ENCODE peak calls at places on chromosome 9, in five cellular contexts. L is sigmoid colon; T is CD8-positive, alpha-beta T cell; G is OCI-LY7; Y is tibial nerve. K is an unnamed sample.
A peak's percentile ranks its signal among the peaks of the same experiment; 100 is the strongest.

GRCh38 chr9:130245474-130245873 is 20.1 kb upstream of the HMCN2 start:
- DNase-seq in L (peak; percentile 51), T (no peak), G (no peak), Y (no peak), K (peak; percentile 55)

GRCh38 chr9:108182950-108183381 is 672.8 kb downstream of the ACTL7B start:
- DNase-seq in L (no peak), T (no peak), G (no peak), Y (no peak), K (no peak)

GRCh38 chr9:104800068-104800785 is 36.3 kb downstream of the NIPSNAP3B start:
- DNase-seq in L (no peak), T (no peak), G (no peak), Y (no peak), K (no peak)

GRCh38 chr9:90883661-90884060 is 82.0 kb downstream of the SYK start:
- DNase-seq in L (no peak), T (no peak), G (no peak), Y (no peak), K (no peak)

GRCh38 chr9:81661339-81661738 is 28.0 kb downstream of the TLE1 start:
- DNase-seq in L (no peak), T (no peak), G (no peak), Y (no peak), K (no peak)

GRCh38 chr9:131094622-131095021 is 1.7 kb upstream of the AIF1L start:
- DNase-seq in L (no peak), T (no peak), G (no peak), Y (no peak), K (no peak)

GRCh38 chr9:1709347-1709746 is 305.8 kb upstream of the SMARCA2 start:
- DNase-seq in L (no peak), T (no peak), G (peak; percentile 11), Y (no peak), K (no peak)

GRCh38 chr9:121138561-121138960 is 63.1 kb downstream of the RAB14 start:
- DNase-seq in L (no peak), T (no peak), G (no peak), Y (no peak), K (no peak)

GRCh38 chr9:135343733-135344522 is 135.7 kb upstream of the PPP1R26 start:
- DNase-seq in L (peak; percentile 70), T (peak; percentile 11), G (peak; percentile 60), Y (peak; percentile 16), K (no peak)

GRCh38 chr9:26129216-26129615 is 451.0 kb upstream of the TUSC1 start:
- DNase-seq in L (no peak), T (no peak), G (no peak), Y (no peak), K (no peak)

GRCh38 chr9:89799766-89800165 is 195.0 kb downstream of the GADD45G start:
- DNase-seq in L (no peak), T (no peak), G (no peak), Y (no peak), K (peak; percentile 21)

GRCh38 chr9:5389109-5389732 is 48.5 kb downstream of the PLGRKT start:
- DNase-seq in L (no peak), T (no peak), G (no peak), Y (no peak), K (no peak)

GRCh38 chr9:120289990-120290925 is 289.7 kb downstream of the CDK5RAP2 start:
- DNase-seq in L (no peak), T (no peak), G (no peak), Y (no peak), K (no peak)

GRCh38 chr9:20358201-20358600 is 264.1 kb downstream of the MLLT3 start:
- DNase-seq in L (no peak), T (no peak), G (no peak), Y (no peak), K (no peak)

GRCh38 chr9:119291554-119291953 is 77.7 kb downstream of the BRINP1 start:
- DNase-seq in L (no peak), T (no peak), G (no peak), Y (no peak), K (no peak)

GRCh38 chr9:113593682-113594281 is 130.3 kb downstream of the RGS3 start:
- DNase-seq in L (peak; percentile 97), T (no peak), G (no peak), Y (peak; percentile 73), K (peak; percentile 99)

GRCh38 chr9:135246248-135247173 is 159.0 kb downstream of the OLFM1 start:
- DNase-seq in L (peak; percentile 45), T (no peak), G (no peak), Y (no peak), K (no peak)

GRCh38 chr9:136225366-136225747 is 20.3 kb downstream of the QSOX2 start:
- DNase-seq in L (no peak), T (no peak), G (peak; percentile 94), Y (no peak), K (no peak)

GRCh38 chr9:137672907-137673791 is 54.3 kb downstream of the EHMT1 start:
- DNase-seq in L (peak; percentile 71), T (peak; percentile 29), G (peak; percentile 95), Y (peak; percentile 72), K (peak; percentile 50)

GRCh38 chr9:5783982-5784381 is 48.9 kb downstream of the ERMP1 start:
- DNase-seq in L (no peak), T (no peak), G (no peak), Y (no peak), K (no peak)

GRCh38 chr9:137593176-137593575 is 2.9 kb upstream of the ZMYND19 start:
- DNase-seq in L (no peak), T (no peak), G (no peak), Y (no peak), K (no peak)

GRCh38 chr9:124520206-124520596 is 13.0 kb upstream of the NR5A1 start:
- DNase-seq in L (peak; percentile 12), T (no peak), G (no peak), Y (no peak), K (no peak)

GRCh38 chr9:136018257-136019031 is 57.3 kb upstream of the UBAC1 start:
- DNase-seq in L (peak; percentile 47), T (no peak), G (no peak), Y (no peak), K (no peak)

GRCh38 chr9:110125763-110126351 is 82.1 kb downstream of the C9orf152 start:
- DNase-seq in L (no peak), T (no peak), G (peak; percentile 73), Y (no peak), K (no peak)

GRCh38 chr9:107067715-107068416 is 204.9 kb downstream of the ZNF462 start:
- DNase-seq in L (no peak), T (no peak), G (no peak), Y (no peak), K (no peak)

GRCh38 chr9:127135056-127135745 is 12.8 kb upstream of the ANGPTL2 start:
- DNase-seq in L (no peak), T (no peak), G (no peak), Y (no peak), K (no peak)

GRCh38 chr9:131733601-131734061 is 6.2 kb downstream of the RAPGEF1 start:
- DNase-seq in L (no peak), T (no peak), G (no peak), Y (no peak), K (peak; percentile 72)

GRCh38 chr9:16496908-16497307 is 373.6 kb downstream of the BNC2 start:
- DNase-seq in L (no peak), T (no peak), G (no peak), Y (no peak), K (no peak)
- TF ChIP-seq CTCF in L (no peak), T (no peak), G (no peak), Y (no peak), K (no peak)

GRCh38 chr9:72185561-72185960 is 36.3 kb downstream of the GDA start:
- DNase-seq in L (no peak), T (no peak), G (no peak), Y (no peak), K (no peak)

GRCh38 chr9:72187296-72187695 is 38.1 kb downstream of the GDA start:
- DNase-seq in L (no peak), T (no peak), G (no peak), Y (no peak), K (no peak)
- H3K4me3 ChIP-seq in L (no peak overlapping the region), T (no peak overlapping the region), G (no peak overlapping the region), Y (no peak overlapping the region), K (no peak overlapping the region)

GRCh38 chr9:94799578-94800264 is 73.2 kb downstream of the AOPEP start:
- DNase-seq in L (no peak), T (no peak), G (no peak), Y (no peak), K (no peak)

GRCh38 chr9:94802795-94803194 is 76.3 kb downstream of the AOPEP start:
- DNase-seq in L (no peak), T (no peak), G (no peak), Y (no peak), K (no peak)

GRCh38 chr9:94801685-94802084 is 75.2 kb downstream of the AOPEP start:
- DNase-seq in L (no peak), T (no peak), G (no peak), Y (no peak), K (no peak)

GRCh38 chr9:94800424-94801117 is 74.1 kb downstream of the AOPEP start:
- DNase-seq in L (no peak), T (no peak), G (no peak), Y (peak; percentile 55), K (no peak)

GRCh38 chr9:94801242-94801641 is 74.7 kb downstream of the AOPEP start:
- DNase-seq in L (no peak), T (no peak), G (no peak), Y (no peak), K (no peak)
- H3K4me1 ChIP-seq in L (peaks cover 25% of the 10 kb centered on the region), T (no peaks in the 10 kb centered on the region), G (peaks cover 12% of the 10 kb centered on the region), Y (peaks cover 25% of the 10 kb centered on the region), K (peaks cover 95% of the 10 kb centered on the region)

GRCh38 chr9:70418822-70419545 is 4.5 kb upstream of the KLF9 start:
- DNase-seq in L (peak; percentile 99), T (peak; percentile 74), G (peak; percentile 83), Y (peak; percentile 94), K (peak; percentile 98)

GRCh38 chr9:70421020-70421271 is 6.5 kb upstream of the KLF9 start:
- DNase-seq in L (no peak), T (no peak), G (no peak), Y (no peak), K (no peak)

GRCh38 chr9:70421272-70422180 is 7.1 kb upstream of the KLF9 start:
- DNase-seq in L (peak; percentile 83), T (no peak), G (no peak), Y (peak; percentile 59), K (peak; percentile 43)

GRCh38 chr9:70420267-70421019 is 6.0 kb upstream of the KLF9 start:
- DNase-seq in L (peak; percentile 99), T (peak; percentile 21), G (peak; percentile 19), Y (peak; percentile 97), K (peak; percentile 98)

GRCh38 chr9:70419546-70420266 is 5.2 kb upstream of the KLF9 start:
- DNase-seq in L (peak; percentile 99), T (peak; percentile 82), G (peak; percentile 74), Y (peak; percentile 97), K (peak; percentile 99)
- TF ChIP-seq CTCF in L (peak; percentile 21), T (no peak), G (no peak), Y (peak; percentile 15), K (peak; percentile 16)

GRCh38 chr9:37037744-37038640 is 3.9 kb upstream of the PAX5 start:
- DNase-seq in L (no peak), T (no peak), G (peak; percentile 49), Y (no peak), K (no peak)
- H3K4me3 ChIP-seq in L (peak overlapping the region; percentile 41), T (peak overlapping the region; percentile 41), G (peak overlapping the region; percentile 88), Y (peak overlapping the region; percentile 42), K (peak overlapping the region; percentile 56)

GRCh38 chr9:16206560-16206959 is 653.7 kb downstream of the CCDC171 start:
- DNase-seq in L (no peak), T (no peak), G (no peak), Y (no peak), K (no peak)
- H3K4me1 ChIP-seq in L (peaks cover 30% of the 10 kb centered on the region), T (no peaks in the 10 kb centered on the region), G (no peaks in the 10 kb centered on the region), Y (no peaks in the 10 kb centered on the region), K (no peaks in the 10 kb centered on the region)

K was measured in tibial artery.